ENCODE peak calls at places on chromosome 15, in four cellular contexts. P is lower leg skin, D is AG04449, O is brain microvascular endothelial cell. Q is an unnamed sample.

GRCh38 chr15:74307827-74308642 is 59.4 kb downstream of the CYP11A1 start:
- DNase-seq in P (no peak), D (no peak), O (peak; percentile 47), Q (peak; percentile 20)

GRCh38 chr15:34682673-34683072 is 72.1 kb downstream of the GJD2 start:
- DNase-seq in P (no peak), O (peak; percentile 69), D (no peak), Q (peak; percentile 19)

GRCh38 chr15:53193149-53193548 is 403.0 kb upstream of the ONECUT1 start:
- DNase-seq in O (no peak), P (no peak), D (no peak), Q (no peak)

GRCh38 chr15:82742134-82742533 is 32.5 kb upstream of the AP3B2 start:
- DNase-seq in O (no peak), D (no peak), P (no peak), Q (no peak)

GRCh38 chr15:68471552-68471951 is 39.6 kb upstream of the ITGA11 start:
- DNase-seq in P (no peak), O (no peak), D (no peak), Q (no peak)

GRCh38 chr15:98924311-98925049 is 83.1 kb downstream of the PGPEP1L start:
- DNase-seq in D (no peak), O (no peak), P (no peak), Q (no peak)

GRCh38 chr15:25989327-25989726 is 126.2 kb upstream of the ATP10A start:
- DNase-seq in P (no peak), O (no peak), D (no peak), Q (no peak)

GRCh38 chr15:32802296-32802936 is 84.6 kb downstream of the GREM1 start:
- DNase-seq in P (no peak), O (peak; percentile 80), D (peak; percentile 89), Q (peak; percentile 88)

GRCh38 chr15:42784705-42785104 is 47.8 kb upstream of the CDAN1 start:
- DNase-seq in D (no peak), P (no peak), O (no peak), Q (no peak)

GRCh38 chr15:44727462-44728231 is 8.7 kb upstream of the TRIM69 start:
- DNase-seq in O (no peak), D (no peak), P (peak; percentile 13), Q (no peak)

GRCh38 chr15:70492240-70493177 is 270.8 kb downstream of the UACA start:
- DNase-seq in P (peak; percentile 53), D (peak; percentile 65), O (peak; percentile 91), Q (no peak)

GRCh38 chr15:77588126-77588525 is 44.6 kb downstream of the LINGO1 start:
- DNase-seq in D (no peak), O (no peak), P (no peak), Q (no peak)

GRCh38 chr15:66620744-66621344 is 55.0 kb upstream of the LCTL start:
- DNase-seq in D (no peak), O (no peak), P (no peak), Q (no peak)

GRCh38 chr15:49032601-49033145 is 13.6 kb downstream of the SECISBP2L start:
- DNase-seq in O (no peak), P (no peak), D (no peak), Q (no peak)

GRCh38 chr15:93308026-93308670 is 219.1 kb upstream of the RGMA start:
- DNase-seq in P (no peak), O (no peak), D (no peak), Q (no peak)

GRCh38 chr15:47431501-47431900 is 285.8 kb upstream of the SEMA6D start:
- DNase-seq in O (peak; percentile 98), P (no peak), D (peak; percentile 86), Q (no peak)

GRCh38 chr15:22918056-22918455 is 62.1 kb downstream of the CYFIP1 start:
- DNase-seq in D (no peak), O (peak; percentile 29), P (no peak), Q (no peak)

GRCh38 chr15:52651868-52652267 is 27.3 kb downstream of the ATOSA start:
- DNase-seq in D (peak; percentile 61), P (peak; percentile 53), O (peak; percentile 92), Q (peak; percentile 77)

GRCh38 chr15:60720493-60721231 is 241.7 kb upstream of the ICE2 start:
- DNase-seq in D (no peak), P (no peak), O (no peak), Q (no peak)

GRCh38 chr15:87816811-87817210 is 439.7 kb downstream of the NTRK3 start:
- DNase-seq in O (peak; percentile 82), P (no peak), D (peak; percentile 90), Q (peak; percentile 48)

GRCh38 chr15:95326689-95327525 is 1003.6 kb upstream of the NR2F2 start:
- DNase-seq in O (no peak), P (no peak), D (no peak), Q (no peak)
- H3K4me3 ChIP-seq in O (peak overlapping the region; percentile 62), P (peak overlapping the region; percentile 2), D (peak overlapping the region; percentile 21), Q (peak overlapping the region; percentile 48)

DNA sequence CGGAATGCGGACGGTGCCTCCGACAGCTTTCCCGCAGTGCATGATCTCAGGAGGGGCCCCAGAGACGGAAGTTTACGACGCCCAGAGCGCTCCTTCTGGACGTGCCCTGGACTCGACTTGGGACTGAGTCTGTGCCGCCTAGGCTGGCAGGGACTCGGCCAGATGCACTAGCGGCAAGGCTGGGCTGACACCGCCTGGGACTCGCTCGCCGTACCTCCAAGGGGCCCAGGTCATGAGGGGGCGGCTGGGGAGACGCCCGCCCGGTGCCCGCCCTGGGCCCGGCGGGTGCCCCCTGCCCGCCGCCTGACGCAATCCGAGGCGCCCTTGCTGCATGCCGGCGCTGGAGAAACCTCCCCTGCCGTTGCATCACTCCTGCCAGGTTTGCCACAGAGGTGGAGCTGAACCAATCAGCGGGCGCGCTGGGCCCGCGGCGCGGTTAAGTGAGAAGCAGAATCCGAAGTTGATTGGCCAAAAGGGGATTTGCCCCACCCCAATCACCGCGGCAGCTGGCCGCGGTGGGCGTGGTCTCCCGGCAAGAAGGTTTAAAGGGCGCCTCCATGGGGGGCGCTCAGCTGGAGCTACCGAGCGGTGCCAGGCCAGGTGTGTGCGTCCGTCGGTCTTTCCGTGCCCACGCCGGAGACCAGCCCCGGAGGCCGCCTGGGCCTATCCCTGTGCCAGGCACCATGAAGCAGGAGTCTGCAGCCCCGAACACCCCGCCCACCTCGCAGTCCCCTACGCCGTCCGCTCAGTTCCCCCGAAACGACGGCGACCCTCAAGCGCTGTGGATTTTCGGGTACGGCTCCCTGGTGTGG is at the start of gene CHAC1:
- DNase-seq in D (peak; percentile 86), O (peak; percentile 93), P (peak; percentile 91), Q (peak; percentile 90)
- TF ChIP-seq CTCF in D (no peak), O (peak; percentile 25), P (no peak), Q (no peak)

DNA sequence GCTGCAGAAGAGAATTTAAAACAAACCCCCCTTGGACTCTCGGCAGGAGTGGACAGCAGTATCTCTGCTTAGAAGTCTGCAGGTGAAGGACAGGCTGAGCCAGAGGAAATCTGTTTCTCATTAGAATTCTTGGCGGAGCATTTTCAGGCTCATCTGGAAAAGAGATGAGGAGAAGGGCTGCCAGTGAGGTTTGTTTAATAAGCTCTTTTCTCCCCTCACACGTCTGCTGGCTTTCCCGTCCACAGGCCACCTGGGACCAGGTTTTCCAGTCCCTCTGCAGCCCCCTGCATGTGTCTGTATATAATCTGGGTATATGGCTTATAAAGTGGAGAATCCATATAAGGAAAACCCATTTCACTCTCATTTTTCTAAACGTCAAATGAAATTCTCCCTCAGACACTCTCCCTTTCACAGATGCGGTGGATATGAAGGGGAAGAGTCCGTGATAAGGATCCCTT is 155.4 kb upstream of the TPM1 start:
- DNase-seq in D (no peak), P (no peak), O (no peak), Q (no peak)
- H3K4me3 ChIP-seq in D (no peak overlapping the region), P (no peak overlapping the region), O (no peak overlapping the region), Q (no peak overlapping the region)

GRCh38 chr15:62706361-62706760 is 336.2 kb upstream of the TPM1 start:
- DNase-seq in D (no peak), O (no peak), P (no peak), Q (peak; percentile 5)
- TF ChIP-seq CTCF in D (no peak), O (peak; percentile 15), P (no peak), Q (peak; percentile 39)

GRCh38 chr15:90212221-90213079 is 11.3 kb downstream of the SEMA4B start:
- DNase-seq in O (no peak), D (no peak), P (no peak), Q (no peak)
- H3K4me3 ChIP-seq in O (no peak overlapping the region), D (no peak overlapping the region), P (no peak overlapping the region), Q (no peak overlapping the region)